ENCODE peak calls at places on chromosomes 12 and 14, in four cellular contexts. V is K562, F is SK-N-SH, B is H1. O is an unnamed sample.

GRCh38 chr12:2198088-2198501 is 145.3 kb downstream of the CACNA1C start:
- DNase-seq in V (no peak), F (no peak), B (peak), O (no peak)

GRCh38 chr12:49889361-49890095 is 14.2 kb downstream of the FAIM2 start:
- DNase-seq in V (no peak), F (no peak), B (no peak), O (no peak)

GRCh38 chr12:28209782-28210181 is 19.5 kb downstream of the CCDC91 start:
- DNase-seq in V (no peak), F (no peak), B (no peak), O (no peak)

GRCh38 chr14:68231832-68232642 is 412.5 kb downstream of the RAD51B start:
- DNase-seq in V (no peak), F (no peak), B (no peak), O (no peak)

GRCh38 chr12:107320031-107320928 is 226.9 kb upstream of the CRY1 start:
- DNase-seq in V (no peak), F (peak), B (peak), O (no peak)

GRCh38 chr14:30456296-30456695 is 102.7 kb upstream of the G2E3 start:
- DNase-seq in V (no peak), F (no peak), B (no peak), O (no peak)

GRCh38 chr12:29830391-29830790 is 46.6 kb upstream of the TMTC1 start:
- DNase-seq in V (no peak), F (no peak), B (no peak), O (no peak)

GRCh38 chr12:6110006-6110405 is 14.5 kb downstream of the VWF start:
- DNase-seq in V (no peak), F (no peak), B (no peak), O (no peak)

GRCh38 chr12:12350868-12351463 is 924 bp upstream of the MANSC1 start:
- DNase-seq in V (no peak), F (no peak), B (no peak), O (no peak)

GRCh38 chr14:79631276-79631675 is 580.0 kb downstream of the DIO2 start:
- DNase-seq in V (no peak), F (no peak), B (peak), O (no peak)

GRCh38 chr14:61019537-61019936 is 38.5 kb downstream of the SLC38A6 start:
- DNase-seq in V (no peak), F (no peak), B (no peak), O (no peak)

GRCh38 chr12:32671930-32672785 is 6.9 kb upstream of the DNM1L start:
- DNase-seq in V (peak), F (peak), B (no peak), O (no peak)

GRCh38 chr12:17579148-17580026 is 510.6 kb downstream of the RERGL start:
- DNase-seq in V (no peak), F (no peak), B (no peak), O (no peak)

GRCh38 chr12:55722948-55723347 is 2.8 kb downstream of the RDH5 start:
- DNase-seq in V (no peak), F (no peak), B (no peak), O (no peak)

GRCh38 chr12:124410354-124411175 is 115.7 kb downstream of the RFLNA start:
- DNase-seq in V (no peak), F (peak), B (no peak), O (no peak)

GRCh38 chr12:109759595-109759994 is 46.0 kb downstream of the FAM222A start:
- DNase-seq in V (no peak), F (peak), B (peak), O (no peak)

GRCh38 chr12:130070017-130070653 is 92.1 kb upstream of the FZD10 start:
- DNase-seq in V (peak), F (peak), B (no peak), O (no peak)

GRCh38 chr14:68089146-68089715 is 269.7 kb downstream of the RAD51B start:
- DNase-seq in V (no peak), F (no peak), B (no peak), O (no peak)

GRCh38 chr12:128813392-128813791 is 10.4 kb downstream of the SLC15A4 start:
- DNase-seq in V (no peak), F (no peak), B (no peak), O (no peak)

GRCh38 chr12:14558377-14559051 is 9.2 kb downstream of the PLBD1 start:
- DNase-seq in V (no peak), F (no peak), B (no peak), O (no peak)

GRCh38 chr12:120932058-120932457 is 27.9 kb upstream of the SPPL3 start:
- DNase-seq in V (no peak), F (no peak), B (no peak), O (no peak)

GRCh38 chr14:28875937-28876910 is 109.6 kb downstream of the FOXG1 start:
- DNase-seq in V (no peak), F (no peak), B (no peak), O (no peak)

GRCh38 chr12:131088701-131089525 is 135.2 kb downstream of the ADGRD1 start:
- DNase-seq in V (no peak), F (no peak), B (no peak), O (no peak)

GRCh38 chr14:37202812-37203211 is 5.1 kb downstream of the MIPOL1 start:
- DNase-seq in V (no peak), F (no peak), B (no peak), O (no peak)

GRCh38 chr12:22993639-22994038 is 368.7 kb downstream of the ETNK1 start:
- DNase-seq in V (no peak), F (no peak), B (no peak), O (no peak)

GRCh38 chr14:104096751-104097700 is 11.5 kb downstream of the ASPG start:
- DNase-seq in V (no peak), F (no peak), B (no peak), O (no peak)

GRCh38 chr14:94026886-94027469 is 838 bp downstream of the OTUB2 start:
- DNase-seq in V (no peak), F (no peak), B (no peak), O (no peak)

GRCh38 chr12:272942-273906 is 10.6 kb upstream of the SLC6A13 start:
- DNase-seq in V (no peak), F (no peak), B (no peak), O (no peak)

GRCh38 chr12:52346596-52346995 is 20.7 kb downstream of the KRT85 start:
- DNase-seq in V (no peak), F (no peak), B (no peak), O (peak)

GRCh38 chr14:61065671-61066070 is 84.6 kb downstream of the SLC38A6 start:
- DNase-seq in V (no peak), F (no peak), B (no peak), O (no peak)

GRCh38 chr12:21992823-21993222 is 51.6 kb upstream of the ABCC9 start:
- DNase-seq in V (peak), F (no peak), B (no peak), O (no peak)

GRCh38 chr12:87511371-87511770 is 517.8 kb downstream of the C12orf50 start:
- DNase-seq in V (no peak), F (no peak), B (no peak), O (no peak)

GRCh38 chr14:61737913-61738312 is 24.3 kb upstream of the SNAPC1 start:
- DNase-seq in V (no peak), F (no peak), B (no peak), O (no peak)

GRCh38 chr14:64478634-64479250 is 13.4 kb downstream of the AKAP5 start:
- DNase-seq in V (no peak), F (peak), B (no peak), O (no peak)

GRCh38 chr12:8697120-8697475 is 693 bp upstream of the RIMKLB start:
- DNase-seq in V (no peak), F (no peak), B (no peak), O (no peak)

GRCh38 chr14:71338153-71338552 is 430.9 kb downstream of the PCNX1 start:
- DNase-seq in V (no peak), F (no peak), B (no peak), O (no peak)

GRCh38 chr12:2890001-2890387 is 697 bp upstream of the TULP3 start:
- DNase-seq in V (no peak), F (no peak), B (no peak), O (no peak)

GRCh38 chr14:37746140-37746832 is 150.9 kb downstream of the TTC6 start:
- DNase-seq in V (no peak), F (no peak), B (no peak), O (no peak)

DNA sequence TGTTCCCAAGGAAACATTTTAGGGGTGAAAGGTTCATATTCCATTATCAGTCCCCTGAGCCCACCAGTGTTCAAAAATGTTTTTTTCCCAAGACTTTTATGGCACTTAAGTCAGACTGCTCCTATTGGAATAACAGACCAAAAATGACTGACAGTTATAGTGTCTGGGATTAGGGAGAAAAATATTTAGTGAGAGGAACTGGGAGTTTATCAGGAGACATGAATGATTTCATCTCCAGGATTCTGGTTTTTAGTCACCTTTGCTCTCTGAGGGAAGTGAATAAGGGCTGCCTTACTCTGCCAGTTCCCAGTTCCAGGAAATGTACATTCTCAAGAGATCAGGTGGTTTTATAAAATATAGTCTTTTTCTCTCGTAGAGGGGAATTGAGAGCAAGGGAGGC is 68.0 kb downstream of the PDE3A start:
- DNase-seq in V (no peak), F (no peak), B (no peak), O (no peak)
- TF ChIP-seq NRF1 in V (no peak), F (no peak), B (no peak), O (no peak)

GRCh38 chr14:102518063-102518648 is 8.6 kb upstream of the ANKRD9 start:
- DNase-seq in V (no peak), F (no peak), B (no peak), O (no peak)

GRCh38 chr14:102514987-102515733 is 5.6 kb upstream of the ANKRD9 start:
- DNase-seq in V (no peak), F (no peak), B (no peak), O (no peak)

GRCh38 chr14:102517412-102518062 is 8.0 kb upstream of the ANKRD9 start:
- DNase-seq in V (no peak), F (no peak), B (peak), O (no peak)

GRCh38 chr14:102513899-102514772 is 4.6 kb upstream of the ANKRD9 start:
- DNase-seq in V (no peak), F (no peak), B (no peak), O (no peak)

GRCh38 chr14:102516531-102517411 is 7.2 kb upstream of the ANKRD9 start:
- DNase-seq in V (peak), F (peak), B (peak), O (no peak)
- TF ChIP-seq NRF1 in V (peak), F (peak), B (peak), O (no peak)

DNA sequence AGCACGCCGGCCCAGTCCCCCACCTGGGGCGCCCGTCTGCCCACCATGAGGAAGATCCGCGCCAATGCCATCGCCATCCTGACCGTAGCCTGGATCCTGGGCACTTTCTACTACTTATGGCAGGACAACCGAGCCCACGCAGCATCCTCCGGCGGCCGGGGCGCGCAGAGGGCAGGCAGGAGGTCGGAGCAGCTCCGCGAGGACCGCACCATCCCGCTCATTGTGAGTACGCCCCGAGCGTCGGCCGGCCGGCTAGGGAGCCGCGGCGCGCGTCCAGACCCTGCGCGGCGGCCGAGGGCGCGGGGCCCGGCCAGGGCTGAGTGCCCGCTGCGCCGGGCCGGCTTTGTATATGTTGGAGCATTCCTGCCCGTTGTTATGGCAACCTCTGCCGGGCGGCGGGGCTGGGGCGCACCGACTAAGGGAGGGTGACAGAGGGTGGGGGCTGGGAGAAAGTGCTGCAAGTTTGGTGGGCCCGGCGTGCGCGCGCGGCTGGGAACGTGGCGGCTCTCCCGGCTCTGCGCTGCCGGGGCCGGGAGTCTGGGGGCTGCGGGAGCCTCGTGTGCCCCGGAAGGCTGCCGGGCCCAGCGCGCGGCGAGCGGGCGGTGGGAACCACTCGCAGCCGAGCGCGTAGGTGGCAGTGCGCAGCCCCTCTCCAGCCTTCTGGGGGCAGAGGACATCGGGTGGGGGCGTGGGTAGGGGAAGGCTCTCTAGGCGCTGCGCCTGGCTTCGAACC is 454 bp downstream of the GALNT16 start:
- DNase-seq in V (no peak), F (peak), B (peak), O (no peak)
- TF ChIP-seq NRF1 in V (no peak), F (no peak), B (no peak), O (no peak)

GRCh38 chr12:57627504-57628279 is 5.3 kb downstream of the B4GALNT1 start:
- DNase-seq in V (no peak), F (peak), B (peak), O (no peak)
- TF ChIP-seq NRF1 in V (no peak), F (no peak), B (no peak), O (no peak)

DNA sequence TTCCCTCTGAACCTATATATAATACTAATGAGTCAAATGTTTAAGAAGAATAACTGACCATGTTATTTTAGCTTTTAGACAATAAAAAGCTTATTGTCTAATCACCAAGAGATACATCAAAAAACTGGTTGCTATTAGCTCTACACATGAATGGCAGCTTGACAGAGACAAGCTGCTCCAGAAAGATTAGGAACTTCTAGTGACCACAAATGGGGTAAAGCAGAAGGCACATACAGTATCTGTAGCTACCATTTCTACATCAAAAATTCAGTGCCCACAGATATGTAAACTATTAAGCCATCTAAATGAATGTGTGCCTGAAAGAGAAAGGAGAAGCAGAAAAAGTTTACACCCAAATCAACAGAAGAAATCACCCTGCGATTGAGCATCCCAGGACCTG is 2.4 kb downstream of the AREL1 start:
- DNase-seq in V (peak), F (no peak), B (no peak), O (no peak)
- TF ChIP-seq NRF1 in V (no peak), F (no peak), B (no peak), O (no peak)

DNA sequence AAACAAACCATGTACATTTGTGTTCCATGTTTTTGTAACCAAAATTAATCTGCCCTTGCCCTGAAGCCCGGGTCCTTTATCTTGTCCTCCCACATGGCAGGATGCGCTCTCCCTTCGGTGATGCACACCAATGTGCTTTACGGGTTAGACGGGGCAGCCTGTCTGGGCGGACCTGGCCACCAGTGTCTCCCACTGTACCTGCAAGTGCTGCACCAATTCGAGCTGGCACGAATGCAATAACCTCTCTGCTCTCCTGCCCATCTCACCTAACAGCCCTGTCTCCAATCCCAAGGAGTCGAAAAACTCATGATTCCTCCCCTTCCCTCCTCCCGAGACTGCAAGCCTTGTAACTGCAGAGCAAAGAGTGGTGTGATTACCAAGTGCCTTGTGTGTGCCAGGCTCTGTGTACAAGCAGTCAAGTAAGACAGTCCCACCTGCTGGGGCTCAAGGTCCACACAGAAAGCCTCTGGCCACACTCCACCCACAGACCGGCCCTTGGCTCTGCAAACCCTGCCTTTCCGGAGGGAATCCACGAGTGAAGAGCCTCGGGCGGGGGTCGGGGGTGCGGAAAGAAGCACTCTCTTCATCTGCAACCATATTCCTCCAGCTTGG is 85.1 kb downstream of the CCDC88C start:
- DNase-seq in V (no peak), F (no peak), B (no peak), O (no peak)
- TF ChIP-seq NRF1 in V (no peak), F (no peak), B (no peak), O (no peak)

GRCh38 chr12:65565601-65566560 is 258.4 kb upstream of the HMGA2 start:
- DNase-seq in V (peak), F (no peak), B (no peak), O (no peak)
- TF ChIP-seq NRF1 in V (no peak), F (no peak), B (no peak), O (no peak)

DNA sequence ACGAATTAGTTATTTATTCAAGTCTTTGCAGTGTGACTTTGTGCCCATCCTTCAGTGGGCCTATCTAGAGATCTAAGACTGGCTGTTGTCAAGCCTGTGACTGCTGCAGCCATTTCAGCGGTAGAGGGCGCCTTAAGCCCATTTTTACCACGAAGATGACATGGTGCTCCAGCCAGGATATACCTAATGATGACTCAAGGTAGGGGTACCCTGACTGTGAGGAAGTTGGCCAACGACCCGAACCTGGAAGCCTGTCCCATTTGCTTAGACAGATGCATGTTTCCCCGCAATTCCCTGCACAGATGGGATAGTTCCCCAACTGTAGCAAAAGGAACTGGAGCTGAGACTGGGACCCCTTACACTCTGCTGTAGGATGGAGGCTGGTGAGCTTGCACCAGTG is 41.3 kb downstream of the RAB3IP start:
- DNase-seq in V (peak), F (peak), B (peak), O (no peak)
- TF ChIP-seq NRF1 in V (no peak), F (no peak), B (no peak), O (no peak)